ENCODE peak calls at places on chromosome 2, in ten cellular contexts. One of them, this sample, is unnamed.

GRCh38 chr2:192194866-192195547 is at the start of gene TMEFF2:
- DNase-seq in tibial artery: peak; percentile 66
- DNase-seq in GM23248: peak; percentile 82
- DNase-seq in Peyer's patch: peak; percentile 52
- DNase-seq in uterus: peak; percentile 26
- DNase-seq in tibial nerve: peak; percentile 21
- DNase-seq in IMR-90: peak; percentile 83
- DNase-seq in SJSA1: peak; percentile 77
- DNase-seq in CD8-positive, alpha-beta memory T cell: peak; percentile 13
- DNase-seq in spleen: peak; percentile 77
- DNase-seq in this sample: peak; percentile 97

GRCh38 chr2:43292851-43293743 is 66.7 kb upstream of the ZFP36L2 start:
- DNase-seq in tibial artery: no peak
- DNase-seq in GM23248: no peak
- DNase-seq in Peyer's patch: no peak
- DNase-seq in uterus: peak; percentile 13
- DNase-seq in tibial nerve: no peak
- DNase-seq in IMR-90: no peak
- DNase-seq in SJSA1: no peak
- DNase-seq in CD8-positive, alpha-beta memory T cell: no peak
- DNase-seq in spleen: no peak
- DNase-seq in this sample: no peak

GRCh38 chr2:23745726-23746105 is 181.2 kb downstream of the ATAD2B start:
- DNase-seq in tibial artery: no peak
- DNase-seq in GM23248: peak; percentile 51
- DNase-seq in Peyer's patch: no peak
- DNase-seq in uterus: peak; percentile 36
- DNase-seq in tibial nerve: peak; percentile 77
- DNase-seq in IMR-90: peak; percentile 49
- DNase-seq in SJSA1: no peak
- DNase-seq in CD8-positive, alpha-beta memory T cell: no peak
- DNase-seq in spleen: no peak
- DNase-seq in this sample: no peak

GRCh38 chr2:85935746-85936208 is 47.0 kb upstream of the ST3GAL5 start:
- DNase-seq in tibial artery: no peak
- DNase-seq in GM23248: peak; percentile 82
- DNase-seq in Peyer's patch: no peak
- DNase-seq in uterus: no peak
- DNase-seq in tibial nerve: no peak
- DNase-seq in IMR-90: peak; percentile 71
- DNase-seq in SJSA1: peak; percentile 81
- DNase-seq in CD8-positive, alpha-beta memory T cell: no peak
- DNase-seq in spleen: no peak
- DNase-seq in this sample: no peak

GRCh38 chr2:47232738-47233415 is 77.8 kb upstream of the STPG4 start:
- DNase-seq in tibial artery: peak; percentile 53
- DNase-seq in GM23248: no peak
- DNase-seq in Peyer's patch: no peak
- DNase-seq in uterus: no peak
- DNase-seq in tibial nerve: no peak
- DNase-seq in IMR-90: peak; percentile 82
- DNase-seq in SJSA1: no peak
- DNase-seq in CD8-positive, alpha-beta memory T cell: no peak
- DNase-seq in spleen: no peak
- DNase-seq in this sample: no peak

GRCh38 chr2:162245737-162246136 is 2.5 kb upstream of the FAP start:
- DNase-seq in tibial artery: no peak
- DNase-seq in GM23248: peak; percentile 75
- DNase-seq in Peyer's patch: no peak
- DNase-seq in uterus: no peak
- DNase-seq in tibial nerve: no peak
- DNase-seq in IMR-90: peak; percentile 73
- DNase-seq in SJSA1: no peak
- DNase-seq in CD8-positive, alpha-beta memory T cell: no peak
- DNase-seq in spleen: no peak
- DNase-seq in this sample: no peak

GRCh38 chr2:24959761-24960160 is 12.0 kb downstream of the DNAJC27 start:
- DNase-seq in tibial artery: no peak
- DNase-seq in GM23248: no peak
- DNase-seq in Peyer's patch: no peak
- DNase-seq in uterus: no peak
- DNase-seq in tibial nerve: no peak
- DNase-seq in IMR-90: no peak
- DNase-seq in SJSA1: no peak
- DNase-seq in CD8-positive, alpha-beta memory T cell: no peak
- DNase-seq in spleen: no peak
- DNase-seq in this sample: no peak

GRCh38 chr2:176435691-176436215 is 166.5 kb downstream of the MTX2 start:
- DNase-seq in tibial artery: no peak
- DNase-seq in GM23248: no peak
- DNase-seq in Peyer's patch: no peak
- DNase-seq in uterus: no peak
- DNase-seq in tibial nerve: no peak
- DNase-seq in IMR-90: no peak
- DNase-seq in SJSA1: no peak
- DNase-seq in CD8-positive, alpha-beta memory T cell: no peak
- DNase-seq in spleen: no peak
- DNase-seq in this sample: no peak

GRCh38 chr2:131520526-131520925 is 7.2 kb upstream of the CCDC74A start:
- DNase-seq in tibial artery: no peak
- DNase-seq in GM23248: no peak
- DNase-seq in Peyer's patch: peak; percentile 42
- DNase-seq in uterus: no peak
- DNase-seq in tibial nerve: no peak
- DNase-seq in IMR-90: no peak
- DNase-seq in SJSA1: no peak
- DNase-seq in CD8-positive, alpha-beta memory T cell: no peak
- DNase-seq in spleen: peak; percentile 56
- DNase-seq in this sample: no peak

GRCh38 chr2:111118455-111119003 is 2.2 kb upstream of the BCL2L11 start:
- DNase-seq in tibial artery: no peak
- DNase-seq in GM23248: no peak
- DNase-seq in Peyer's patch: peak; percentile 57
- DNase-seq in uterus: no peak
- DNase-seq in tibial nerve: no peak
- DNase-seq in IMR-90: no peak
- DNase-seq in SJSA1: no peak
- DNase-seq in CD8-positive, alpha-beta memory T cell: no peak
- DNase-seq in spleen: peak; percentile 82
- DNase-seq in this sample: no peak
- H3K4me3 ChIP-seq in tibial artery: peak overlapping the region; percentile 77
- H3K4me3 ChIP-seq in GM23248: peak overlapping the region; percentile 72
- H3K4me3 ChIP-seq in Peyer's patch: peak overlapping the region; percentile 67
- H3K4me3 ChIP-seq in uterus: no peak overlapping the region
- H3K4me3 ChIP-seq in tibial nerve: peak overlapping the region; percentile 29
- H3K4me3 ChIP-seq in IMR-90: peak overlapping the region; percentile 31
- H3K4me3 ChIP-seq in SJSA1: no peak overlapping the region
- H3K4me3 ChIP-seq in CD8-positive, alpha-beta memory T cell: peak overlapping the region; percentile 65
- H3K4me3 ChIP-seq in spleen: peak overlapping the region; percentile 89
- H3K4me3 ChIP-seq in this sample: no peak overlapping the region

GRCh38 chr2:181141676-181142075 is 161.3 kb downstream of the UBE2E3 start:
- DNase-seq in tibial artery: no peak
- DNase-seq in GM23248: no peak
- DNase-seq in Peyer's patch: no peak
- DNase-seq in uterus: no peak
- DNase-seq in tibial nerve: no peak
- DNase-seq in IMR-90: no peak
- DNase-seq in SJSA1: no peak
- DNase-seq in CD8-positive, alpha-beta memory T cell: no peak
- DNase-seq in spleen: no peak
- DNase-seq in this sample: no peak
- H3K4me1 ChIP-seq in tibial artery: no peaks in the 10 kb centered on the region
- H3K4me1 ChIP-seq in GM23248: peaks cover 11% of the 10 kb centered on the region
- H3K4me1 ChIP-seq in Peyer's patch: no peaks in the 10 kb centered on the region
- H3K4me1 ChIP-seq in uterus: no peaks in the 10 kb centered on the region
- H3K4me1 ChIP-seq in tibial nerve: no peaks in the 10 kb centered on the region
- H3K4me1 ChIP-seq in IMR-90: no peaks in the 10 kb centered on the region
- H3K4me1 ChIP-seq in SJSA1: peaks cover 4% of the 10 kb centered on the region
- H3K4me1 ChIP-seq in CD8-positive, alpha-beta memory T cell: peaks cover 77% of the 10 kb centered on the region
- H3K4me1 ChIP-seq in spleen: peaks cover 44% of the 10 kb centered on the region
- H3K4me1 ChIP-seq in this sample: no peaks in the 10 kb centered on the region

GRCh38 chr2:4174796-4175195 is 471.4 kb downstream of the DCDC2C start:
- DNase-seq in tibial artery: no peak
- DNase-seq in GM23248: no peak
- DNase-seq in Peyer's patch: no peak
- DNase-seq in uterus: no peak
- DNase-seq in tibial nerve: no peak
- DNase-seq in IMR-90: no peak
- DNase-seq in SJSA1: no peak
- DNase-seq in CD8-positive, alpha-beta memory T cell: no peak
- DNase-seq in spleen: no peak
- DNase-seq in this sample: no peak
- H3K9me3 ChIP-seq in tibial artery: peaks cover 8% of the 10 kb centered on the region
- H3K9me3 ChIP-seq in GM23248: no peaks in the 10 kb centered on the region
- H3K9me3 ChIP-seq in Peyer's patch: no peaks in the 10 kb centered on the region
- H3K9me3 ChIP-seq in uterus: no peaks in the 10 kb centered on the region
- H3K9me3 ChIP-seq in tibial nerve: peaks cover 65% of the 10 kb centered on the region
- H3K9me3 ChIP-seq in IMR-90: peaks cover 12% of the 10 kb centered on the region
- H3K9me3 ChIP-seq in SJSA1: peaks cover 10% of the 10 kb centered on the region
- H3K9me3 ChIP-seq in CD8-positive, alpha-beta memory T cell: peaks cover 8% of the 10 kb centered on the region
- H3K9me3 ChIP-seq in spleen: peaks cover 35% of the 10 kb centered on the region
- H3K9me3 ChIP-seq in this sample: no peaks in the 10 kb centered on the region

GRCh38 chr2:188032306-188032705 is 259.4 kb upstream of the GULP1 start:
- DNase-seq in tibial artery: no peak
- DNase-seq in GM23248: no peak
- DNase-seq in Peyer's patch: no peak
- DNase-seq in uterus: no peak
- DNase-seq in tibial nerve: no peak
- DNase-seq in IMR-90: no peak
- DNase-seq in SJSA1: no peak
- DNase-seq in CD8-positive, alpha-beta memory T cell: no peak
- DNase-seq in spleen: no peak
- DNase-seq in this sample: no peak
- H3K4me3 ChIP-seq in tibial artery: no peak overlapping the region
- H3K4me3 ChIP-seq in GM23248: no peak overlapping the region
- H3K4me3 ChIP-seq in Peyer's patch: no peak overlapping the region
- H3K4me3 ChIP-seq in uterus: no peak overlapping the region
- H3K4me3 ChIP-seq in tibial nerve: no peak overlapping the region
- H3K4me3 ChIP-seq in IMR-90: no peak overlapping the region
- H3K4me3 ChIP-seq in SJSA1: no peak overlapping the region
- H3K4me3 ChIP-seq in CD8-positive, alpha-beta memory T cell: no peak overlapping the region
- H3K4me3 ChIP-seq in spleen: no peak overlapping the region
- H3K4me3 ChIP-seq in this sample: no peak overlapping the region

DNA sequence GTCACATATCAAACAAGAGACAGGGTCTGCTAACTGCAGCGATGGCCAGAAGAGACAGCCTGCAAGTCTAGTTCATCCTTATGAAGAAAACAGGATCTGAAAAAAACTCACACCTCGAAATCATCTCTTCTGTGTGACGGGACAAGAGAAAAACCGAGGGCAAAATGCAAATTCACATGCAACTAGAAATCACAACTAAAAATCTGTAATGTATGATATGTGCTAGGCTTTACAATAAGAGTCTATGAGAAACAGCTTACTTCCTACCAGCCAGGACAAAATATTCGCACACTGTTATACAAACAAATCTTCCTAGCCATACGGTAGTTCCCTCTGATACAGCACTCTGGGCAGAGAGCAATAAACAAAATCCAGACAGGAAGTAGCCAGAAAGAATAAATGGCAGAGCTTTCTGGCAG is 48.8 kb downstream of the ANKRD44 start:
- DNase-seq in tibial artery: no peak
- DNase-seq in GM23248: no peak
- DNase-seq in Peyer's patch: no peak
- DNase-seq in uterus: no peak
- DNase-seq in tibial nerve: no peak
- DNase-seq in IMR-90: peak; percentile 71
- DNase-seq in SJSA1: no peak
- DNase-seq in CD8-positive, alpha-beta memory T cell: no peak
- DNase-seq in spleen: no peak
- DNase-seq in this sample: no peak
- H3K4me1 ChIP-seq in tibial artery: no peaks in the 10 kb centered on the region
- H3K4me1 ChIP-seq in GM23248: peaks cover 12% of the 10 kb centered on the region
- H3K4me1 ChIP-seq in Peyer's patch: peaks cover 21% of the 10 kb centered on the region
- H3K4me1 ChIP-seq in uterus: no peaks in the 10 kb centered on the region
- H3K4me1 ChIP-seq in tibial nerve: peaks cover 22% of the 10 kb centered on the region
- H3K4me1 ChIP-seq in IMR-90: peaks cover 10% of the 10 kb centered on the region
- H3K4me1 ChIP-seq in SJSA1: peaks cover 27% of the 10 kb centered on the region
- H3K4me1 ChIP-seq in CD8-positive, alpha-beta memory T cell: peaks cover 83% of the 10 kb centered on the region
- H3K4me1 ChIP-seq in spleen: peaks cover 87% of the 10 kb centered on the region
- H3K4me1 ChIP-seq in this sample: no peaks in the 10 kb centered on the region

DNA sequence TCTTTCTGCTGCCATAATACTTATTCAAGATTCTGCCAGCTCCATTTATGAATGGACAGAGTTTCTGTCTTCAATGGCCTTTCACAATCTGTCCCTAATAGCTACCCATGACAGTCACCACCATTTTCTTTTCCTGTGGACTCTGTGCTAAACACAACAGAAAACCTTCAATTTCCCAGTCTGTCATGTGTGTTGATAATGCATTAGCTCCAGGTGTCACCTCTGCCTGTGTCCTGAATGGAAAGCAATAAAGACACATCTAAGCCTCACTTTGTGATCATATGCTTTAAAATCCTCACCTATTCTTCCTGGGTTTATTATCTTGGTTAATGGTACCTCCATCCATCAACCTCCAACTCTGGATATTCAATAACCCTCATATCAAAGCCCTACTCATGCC is 772.2 kb downstream of the DCDC2C start:
- DNase-seq in tibial artery: no peak
- DNase-seq in GM23248: no peak
- DNase-seq in Peyer's patch: no peak
- DNase-seq in uterus: no peak
- DNase-seq in tibial nerve: no peak
- DNase-seq in IMR-90: no peak
- DNase-seq in SJSA1: no peak
- DNase-seq in CD8-positive, alpha-beta memory T cell: no peak
- DNase-seq in spleen: no peak
- DNase-seq in this sample: no peak
- H3K9me3 ChIP-seq in tibial artery: no peaks in the 10 kb centered on the region
- H3K9me3 ChIP-seq in GM23248: no peaks in the 10 kb centered on the region
- H3K9me3 ChIP-seq in Peyer's patch: no peaks in the 10 kb centered on the region
- H3K9me3 ChIP-seq in uterus: no peaks in the 10 kb centered on the region
- H3K9me3 ChIP-seq in tibial nerve: peaks cover 4% of the 10 kb centered on the region
- H3K9me3 ChIP-seq in IMR-90: peaks cover 14% of the 10 kb centered on the region
- H3K9me3 ChIP-seq in SJSA1: peaks cover 12% of the 10 kb centered on the region
- H3K9me3 ChIP-seq in CD8-positive, alpha-beta memory T cell: no peaks in the 10 kb centered on the region
- H3K9me3 ChIP-seq in spleen: no peaks in the 10 kb centered on the region
- H3K9me3 ChIP-seq in this sample: no peaks in the 10 kb centered on the region

This sample was measured in HAP-1.